ENCODE peak calls at places on chromosomes 16 and 17, in ten cellular contexts. One of them, this sample, is unnamed.

GRCh38 chr16:15686287-15686686 is 36.2 kb downstream of the NDE1 start:
- DNase-seq in T47D: no peak
- DNase-seq in AG09309: no peak
- DNase-seq in Caki2: no peak
- DNase-seq in left kidney: no peak
- DNase-seq in NCI-H1105: no peak
- DNase-seq in glutamatergic neuron: no peak
- DNase-seq in activated CD4-positive, CD25-positive, alpha-beta regulatory T cell: no peak
- DNase-seq in body of pancreas: no peak
- DNase-seq in activated CD8-positive, alpha-beta memory T cell treated with anti-CD3 and anti-CD28 coated beads for 4 hours: no peak
- DNase-seq in this sample: no peak

GRCh38 chr17:63772801-63773271 is 561 bp downstream of the CCDC47 start:
- DNase-seq in left kidney: peak; percentile 45
- DNase-seq in NCI-H1105: no peak
- DNase-seq in body of pancreas: no peak
- DNase-seq in activated CD4-positive, CD25-positive, alpha-beta regulatory T cell: no peak
- DNase-seq in glutamatergic neuron: no peak
- DNase-seq in activated CD8-positive, alpha-beta memory T cell treated with anti-CD3 and anti-CD28 coated beads for 4 hours: no peak
- DNase-seq in T47D: no peak
- DNase-seq in Caki2: peak; percentile 41
- DNase-seq in AG09309: no peak
- DNase-seq in this sample: no peak

GRCh38 chr17:14325618-14326167 is 24.8 kb downstream of the HS3ST3B1 start:
- DNase-seq in glutamatergic neuron: no peak
- DNase-seq in T47D: no peak
- DNase-seq in activated CD4-positive, CD25-positive, alpha-beta regulatory T cell: no peak
- DNase-seq in activated CD8-positive, alpha-beta memory T cell treated with anti-CD3 and anti-CD28 coated beads for 4 hours: no peak
- DNase-seq in AG09309: no peak
- DNase-seq in body of pancreas: no peak
- DNase-seq in left kidney: no peak
- DNase-seq in NCI-H1105: no peak
- DNase-seq in Caki2: no peak
- DNase-seq in this sample: no peak

GRCh38 chr16:61413026-61413425 is 623.2 kb downstream of the CDH8 start:
- DNase-seq in left kidney: no peak
- DNase-seq in activated CD4-positive, CD25-positive, alpha-beta regulatory T cell: no peak
- DNase-seq in NCI-H1105: no peak
- DNase-seq in T47D: no peak
- DNase-seq in Caki2: no peak
- DNase-seq in activated CD8-positive, alpha-beta memory T cell treated with anti-CD3 and anti-CD28 coated beads for 4 hours: no peak
- DNase-seq in glutamatergic neuron: peak; percentile 77
- DNase-seq in body of pancreas: no peak
- DNase-seq in AG09309: no peak
- DNase-seq in this sample: no peak

GRCh38 chr16:57761301-57761700 is 25.7 kb downstream of the KATNB1 start:
- DNase-seq in activated CD4-positive, CD25-positive, alpha-beta regulatory T cell: no peak
- DNase-seq in Caki2: no peak
- DNase-seq in body of pancreas: no peak
- DNase-seq in NCI-H1105: no peak
- DNase-seq in activated CD8-positive, alpha-beta memory T cell treated with anti-CD3 and anti-CD28 coated beads for 4 hours: no peak
- DNase-seq in T47D: no peak
- DNase-seq in glutamatergic neuron: no peak
- DNase-seq in left kidney: no peak
- DNase-seq in AG09309: no peak
- DNase-seq in this sample: no peak

GRCh38 chr16:31427441-31428276 is 501 bp downstream of the COX6A2 start:
- DNase-seq in AG09309: no peak
- DNase-seq in NCI-H1105: no peak
- DNase-seq in glutamatergic neuron: peak; percentile 34
- DNase-seq in body of pancreas: peak; percentile 66
- DNase-seq in T47D: peak; percentile 49
- DNase-seq in Caki2: peak; percentile 59
- DNase-seq in left kidney: peak; percentile 85
- DNase-seq in activated CD8-positive, alpha-beta memory T cell treated with anti-CD3 and anti-CD28 coated beads for 4 hours: peak; percentile 67
- DNase-seq in activated CD4-positive, CD25-positive, alpha-beta regulatory T cell: peak; percentile 10
- DNase-seq in this sample: peak; percentile 55

GRCh38 chr17:65678534-65678933 is 117.1 kb upstream of the AXIN2 start:
- DNase-seq in activated CD8-positive, alpha-beta memory T cell treated with anti-CD3 and anti-CD28 coated beads for 4 hours: no peak
- DNase-seq in AG09309: no peak
- DNase-seq in activated CD4-positive, CD25-positive, alpha-beta regulatory T cell: no peak
- DNase-seq in Caki2: no peak
- DNase-seq in body of pancreas: no peak
- DNase-seq in left kidney: no peak
- DNase-seq in T47D: no peak
- DNase-seq in NCI-H1105: no peak
- DNase-seq in glutamatergic neuron: no peak
- DNase-seq in this sample: no peak

GRCh38 chr17:77865109-77865611 is 93.3 kb upstream of the TNRC6C start:
- DNase-seq in glutamatergic neuron: peak; percentile 79
- DNase-seq in body of pancreas: no peak
- DNase-seq in left kidney: peak; percentile 77
- DNase-seq in AG09309: no peak
- DNase-seq in NCI-H1105: no peak
- DNase-seq in T47D: no peak
- DNase-seq in activated CD8-positive, alpha-beta memory T cell treated with anti-CD3 and anti-CD28 coated beads for 4 hours: no peak
- DNase-seq in Caki2: no peak
- DNase-seq in activated CD4-positive, CD25-positive, alpha-beta regulatory T cell: no peak
- DNase-seq in this sample: no peak

GRCh38 chr16:53097190-53097589 is 42.4 kb downstream of the CHD9 start:
- DNase-seq in body of pancreas: no peak
- DNase-seq in NCI-H1105: no peak
- DNase-seq in T47D: no peak
- DNase-seq in glutamatergic neuron: no peak
- DNase-seq in AG09309: no peak
- DNase-seq in Caki2: no peak
- DNase-seq in activated CD8-positive, alpha-beta memory T cell treated with anti-CD3 and anti-CD28 coated beads for 4 hours: no peak
- DNase-seq in left kidney: no peak
- DNase-seq in activated CD4-positive, CD25-positive, alpha-beta regulatory T cell: no peak
- DNase-seq in this sample: no peak

GRCh38 chr16:15976929-15977637 is 27.7 kb downstream of the ABCC1 start:
- DNase-seq in activated CD8-positive, alpha-beta memory T cell treated with anti-CD3 and anti-CD28 coated beads for 4 hours: no peak
- DNase-seq in NCI-H1105: no peak
- DNase-seq in Caki2: no peak
- DNase-seq in T47D: no peak
- DNase-seq in glutamatergic neuron: no peak
- DNase-seq in left kidney: no peak
- DNase-seq in body of pancreas: no peak
- DNase-seq in activated CD4-positive, CD25-positive, alpha-beta regulatory T cell: no peak
- DNase-seq in AG09309: peak; percentile 84
- DNase-seq in this sample: no peak

GRCh38 chr17:43085489-43085888 is 39.7 kb downstream of the BRCA1 start:
- DNase-seq in body of pancreas: no peak
- DNase-seq in T47D: no peak
- DNase-seq in Caki2: peak; percentile 50
- DNase-seq in NCI-H1105: no peak
- DNase-seq in left kidney: peak; percentile 80
- DNase-seq in AG09309: no peak
- DNase-seq in activated CD4-positive, CD25-positive, alpha-beta regulatory T cell: no peak
- DNase-seq in glutamatergic neuron: no peak
- DNase-seq in activated CD8-positive, alpha-beta memory T cell treated with anti-CD3 and anti-CD28 coated beads for 4 hours: no peak
- DNase-seq in this sample: no peak

GRCh38 chr16:8931864-8932263 is 31.8 kb downstream of the USP7 start:
- DNase-seq in glutamatergic neuron: no peak
- DNase-seq in T47D: no peak
- DNase-seq in left kidney: peak; percentile 88
- DNase-seq in NCI-H1105: no peak
- DNase-seq in Caki2: peak; percentile 52
- DNase-seq in body of pancreas: peak; percentile 62
- DNase-seq in activated CD4-positive, CD25-positive, alpha-beta regulatory T cell: peak; percentile 19
- DNase-seq in activated CD8-positive, alpha-beta memory T cell treated with anti-CD3 and anti-CD28 coated beads for 4 hours: no peak
- DNase-seq in AG09309: no peak
- DNase-seq in this sample: peak; percentile 16

GRCh38 chr16:85652431-85653221 is 36.1 kb downstream of the GINS2 start:
- DNase-seq in left kidney: peak; percentile 89
- DNase-seq in NCI-H1105: peak; percentile 47
- DNase-seq in activated CD4-positive, CD25-positive, alpha-beta regulatory T cell: no peak
- DNase-seq in AG09309: no peak
- DNase-seq in T47D: peak; percentile 66
- DNase-seq in Caki2: peak; percentile 33
- DNase-seq in activated CD8-positive, alpha-beta memory T cell treated with anti-CD3 and anti-CD28 coated beads for 4 hours: no peak
- DNase-seq in glutamatergic neuron: peak; percentile 80
- DNase-seq in body of pancreas: peak; percentile 86
- DNase-seq in this sample: no peak

This sample was measured in activated T-helper 1 cell treated with anti-CD3 and anti-CD28 coated beads, Interleukin-2, amount 50 U/mL, for 16 hours.